ENCODE peak calls at places on chromosomes 4 and X, in nine cellular contexts. One of them, this sample, is unnamed.

GRCh38 chr4:67261971-67262370 is 283.3 kb downstream of the CENPC start:
- DNase-seq in LoVo: no peak
- DNase-seq in GM04503: no peak
- DNase-seq in GM23338: no peak
- DNase-seq in left ventricle myocardium superior: no peak
- DNase-seq in activated T-helper 2 cell treated with anti-CD3 and anti-CD28 coated beads, Interferon-gamma antibody, Interleukin-2, Interleukin-4, amounts not matched to agents 10 μg/mL and 5 μg/mL and 100 μg/mL, durations not matched to agents 14 hours and 24 hours and 36 hours: no peak
- DNase-seq in WTC11: no peak
- DNase-seq in PC-9: no peak
- DNase-seq in hypothalamus: no peak
- DNase-seq in this sample: no peak

GRCh38 chrX:134013092-134013497 is 27.7 kb upstream of the GPC3 start:
- DNase-seq in LoVo: no peak
- DNase-seq in GM04503: no peak
- DNase-seq in GM23338: no peak
- DNase-seq in left ventricle myocardium superior: no peak
- DNase-seq in activated T-helper 2 cell treated with anti-CD3 and anti-CD28 coated beads, Interferon-gamma antibody, Interleukin-2, Interleukin-4, amounts not matched to agents 10 μg/mL and 5 μg/mL and 100 μg/mL, durations not matched to agents 14 hours and 24 hours and 36 hours: no peak
- DNase-seq in WTC11: no peak
- DNase-seq in PC-9: no peak
- DNase-seq in hypothalamus: no peak
- DNase-seq in this sample: no peak

GRCh38 chr4:15868065-15868464 is 70.5 kb downstream of the FGFBP1 start:
- DNase-seq in LoVo: no peak
- DNase-seq in GM04503: no peak
- DNase-seq in GM23338: peak
- DNase-seq in left ventricle myocardium superior: no peak
- DNase-seq in activated T-helper 2 cell treated with anti-CD3 and anti-CD28 coated beads, Interferon-gamma antibody, Interleukin-2, Interleukin-4, amounts not matched to agents 10 μg/mL and 5 μg/mL and 100 μg/mL, durations not matched to agents 14 hours and 24 hours and 36 hours: no peak
- DNase-seq in WTC11: no peak
- DNase-seq in PC-9: no peak
- DNase-seq in hypothalamus: no peak
- DNase-seq in this sample: no peak

GRCh38 chrX:27890611-27891010 is 82.8 kb downstream of the MAGEB10 start:
- DNase-seq in LoVo: peak
- DNase-seq in GM04503: no peak
- DNase-seq in GM23338: no peak
- DNase-seq in left ventricle myocardium superior: no peak
- DNase-seq in activated T-helper 2 cell treated with anti-CD3 and anti-CD28 coated beads, Interferon-gamma antibody, Interleukin-2, Interleukin-4, amounts not matched to agents 10 μg/mL and 5 μg/mL and 100 μg/mL, durations not matched to agents 14 hours and 24 hours and 36 hours: no peak
- DNase-seq in WTC11: no peak
- DNase-seq in PC-9: peak
- DNase-seq in hypothalamus: no peak
- DNase-seq in this sample: no peak

GRCh38 chrX:39946822-39947221 is 150.9 kb downstream of the BCOR start:
- DNase-seq in LoVo: peak
- DNase-seq in GM04503: peak
- DNase-seq in GM23338: no peak
- DNase-seq in left ventricle myocardium superior: no peak
- DNase-seq in activated T-helper 2 cell treated with anti-CD3 and anti-CD28 coated beads, Interferon-gamma antibody, Interleukin-2, Interleukin-4, amounts not matched to agents 10 μg/mL and 5 μg/mL and 100 μg/mL, durations not matched to agents 14 hours and 24 hours and 36 hours: no peak
- DNase-seq in WTC11: no peak
- DNase-seq in PC-9: no peak
- DNase-seq in hypothalamus: no peak
- DNase-seq in this sample: no peak

GRCh38 chrX:123171781-123172180 is 12.3 kb upstream of the GRIA3 start:
- DNase-seq in LoVo: no peak
- DNase-seq in GM04503: no peak
- DNase-seq in GM23338: no peak
- DNase-seq in left ventricle myocardium superior: no peak
- DNase-seq in activated T-helper 2 cell treated with anti-CD3 and anti-CD28 coated beads, Interferon-gamma antibody, Interleukin-2, Interleukin-4, amounts not matched to agents 10 μg/mL and 5 μg/mL and 100 μg/mL, durations not matched to agents 14 hours and 24 hours and 36 hours: no peak
- DNase-seq in WTC11: no peak
- DNase-seq in PC-9: no peak
- DNase-seq in hypothalamus: no peak
- DNase-seq in this sample: no peak

GRCh38 chr4:3303840-3304715 is 11.3 kb downstream of the RGS12 start:
- DNase-seq in LoVo: no peak
- DNase-seq in GM04503: no peak
- DNase-seq in GM23338: no peak
- DNase-seq in left ventricle myocardium superior: no peak
- DNase-seq in activated T-helper 2 cell treated with anti-CD3 and anti-CD28 coated beads, Interferon-gamma antibody, Interleukin-2, Interleukin-4, amounts not matched to agents 10 μg/mL and 5 μg/mL and 100 μg/mL, durations not matched to agents 14 hours and 24 hours and 36 hours: no peak
- DNase-seq in WTC11: no peak
- DNase-seq in PC-9: no peak
- DNase-seq in hypothalamus: no peak
- DNase-seq in this sample: peak

GRCh38 chr4:107248571-107248970 is 212.5 kb upstream of the DKK2 start:
- DNase-seq in LoVo: no peak
- DNase-seq in GM04503: no peak
- DNase-seq in GM23338: no peak
- DNase-seq in left ventricle myocardium superior: no peak
- DNase-seq in activated T-helper 2 cell treated with anti-CD3 and anti-CD28 coated beads, Interferon-gamma antibody, Interleukin-2, Interleukin-4, amounts not matched to agents 10 μg/mL and 5 μg/mL and 100 μg/mL, durations not matched to agents 14 hours and 24 hours and 36 hours: no peak
- DNase-seq in WTC11: no peak
- DNase-seq in PC-9: no peak
- DNase-seq in hypothalamus: no peak
- DNase-seq in this sample: no peak

GRCh38 chr4:28225005-28225404 is 1364.4 kb downstream of the STIM2 start:
- DNase-seq in LoVo: no peak
- DNase-seq in GM04503: no peak
- DNase-seq in GM23338: peak
- DNase-seq in left ventricle myocardium superior: no peak
- DNase-seq in activated T-helper 2 cell treated with anti-CD3 and anti-CD28 coated beads, Interferon-gamma antibody, Interleukin-2, Interleukin-4, amounts not matched to agents 10 μg/mL and 5 μg/mL and 100 μg/mL, durations not matched to agents 14 hours and 24 hours and 36 hours: no peak
- DNase-seq in WTC11: peak
- DNase-seq in PC-9: no peak
- DNase-seq in hypothalamus: no peak
- DNase-seq in this sample: peak

GRCh38 chrX:117543885-117544284 is 572.7 kb downstream of the KLHL13 start:
- DNase-seq in LoVo: no peak
- DNase-seq in GM04503: no peak
- DNase-seq in GM23338: no peak
- DNase-seq in left ventricle myocardium superior: no peak
- DNase-seq in activated T-helper 2 cell treated with anti-CD3 and anti-CD28 coated beads, Interferon-gamma antibody, Interleukin-2, Interleukin-4, amounts not matched to agents 10 μg/mL and 5 μg/mL and 100 μg/mL, durations not matched to agents 14 hours and 24 hours and 36 hours: no peak
- DNase-seq in WTC11: no peak
- DNase-seq in PC-9: no peak
- DNase-seq in hypothalamus: no peak
- DNase-seq in this sample: no peak

GRCh38 chrX:37314526-37314925 is 34.6 kb upstream of the PRRG1 start:
- DNase-seq in LoVo: no peak
- DNase-seq in GM04503: peak
- DNase-seq in GM23338: no peak
- DNase-seq in left ventricle myocardium superior: no peak
- DNase-seq in activated T-helper 2 cell treated with anti-CD3 and anti-CD28 coated beads, Interferon-gamma antibody, Interleukin-2, Interleukin-4, amounts not matched to agents 10 μg/mL and 5 μg/mL and 100 μg/mL, durations not matched to agents 14 hours and 24 hours and 36 hours: no peak
- DNase-seq in WTC11: no peak
- DNase-seq in PC-9: peak
- DNase-seq in hypothalamus: no peak
- DNase-seq in this sample: no peak

GRCh38 chr4:76658231-76659102 is 223.4 kb downstream of the SHROOM3 start:
- DNase-seq in LoVo: peak
- DNase-seq in GM04503: peak
- DNase-seq in GM23338: no peak
- DNase-seq in left ventricle myocardium superior: no peak
- DNase-seq in activated T-helper 2 cell treated with anti-CD3 and anti-CD28 coated beads, Interferon-gamma antibody, Interleukin-2, Interleukin-4, amounts not matched to agents 10 μg/mL and 5 μg/mL and 100 μg/mL, durations not matched to agents 14 hours and 24 hours and 36 hours: no peak
- DNase-seq in WTC11: no peak
- DNase-seq in PC-9: no peak
- DNase-seq in hypothalamus: no peak
- DNase-seq in this sample: no peak

GRCh38 chrX:53422915-53423268 is 219 bp downstream of the RIBC1 start:
- DNase-seq in LoVo: no peak
- DNase-seq in GM04503: no peak
- DNase-seq in GM23338: no peak
- DNase-seq in left ventricle myocardium superior: no peak
- DNase-seq in activated T-helper 2 cell treated with anti-CD3 and anti-CD28 coated beads, Interferon-gamma antibody, Interleukin-2, Interleukin-4, amounts not matched to agents 10 μg/mL and 5 μg/mL and 100 μg/mL, durations not matched to agents 14 hours and 24 hours and 36 hours: no peak
- DNase-seq in WTC11: no peak
- DNase-seq in PC-9: no peak
- DNase-seq in hypothalamus: no peak
- DNase-seq in this sample: peak

GRCh38 chr4:8727131-8727530 is 134.6 kb downstream of the CPZ start:
- DNase-seq in LoVo: no peak
- DNase-seq in GM04503: no peak
- DNase-seq in GM23338: no peak
- DNase-seq in left ventricle myocardium superior: no peak
- DNase-seq in activated T-helper 2 cell treated with anti-CD3 and anti-CD28 coated beads, Interferon-gamma antibody, Interleukin-2, Interleukin-4, amounts not matched to agents 10 μg/mL and 5 μg/mL and 100 μg/mL, durations not matched to agents 14 hours and 24 hours and 36 hours: no peak
- DNase-seq in WTC11: no peak
- DNase-seq in PC-9: no peak
- DNase-seq in hypothalamus: no peak
- DNase-seq in this sample: peak

GRCh38 chr4:2930135-2930805 is 32.9 kb downstream of the NOP14 start:
- DNase-seq in LoVo: no peak
- DNase-seq in GM04503: no peak
- DNase-seq in GM23338: no peak
- DNase-seq in left ventricle myocardium superior: peak
- DNase-seq in activated T-helper 2 cell treated with anti-CD3 and anti-CD28 coated beads, Interferon-gamma antibody, Interleukin-2, Interleukin-4, amounts not matched to agents 10 μg/mL and 5 μg/mL and 100 μg/mL, durations not matched to agents 14 hours and 24 hours and 36 hours: no peak
- DNase-seq in WTC11: no peak
- DNase-seq in PC-9: peak
- DNase-seq in hypothalamus: no peak
- DNase-seq in this sample: no peak

GRCh38 chr4:137610960-137611359 is 78.7 kb upstream of the PCDH18 start:
- DNase-seq in LoVo: no peak
- DNase-seq in GM04503: no peak
- DNase-seq in GM23338: peak
- DNase-seq in left ventricle myocardium superior: no peak
- DNase-seq in activated T-helper 2 cell treated with anti-CD3 and anti-CD28 coated beads, Interferon-gamma antibody, Interleukin-2, Interleukin-4, amounts not matched to agents 10 μg/mL and 5 μg/mL and 100 μg/mL, durations not matched to agents 14 hours and 24 hours and 36 hours: no peak
- DNase-seq in WTC11: peak
- DNase-seq in PC-9: no peak
- DNase-seq in hypothalamus: no peak
- DNase-seq in this sample: peak